ENCODE peak calls at places on chromosomes 7 and 10, in seven cellular contexts. B is progenitor cell of endocrine pancreas, L is fibroblast of lung, K is endothelial cell, F is upper lobe of left lung, C is HFF-Myc, J is cardiac fibroblast. Z is an unnamed sample.

GRCh38 chr7:22675917-22676343 is 51.1 kb upstream of the IL6 start:
- DNase-seq in B (no peak), L (peak), K (no peak), F (no peak), C (peak), J (peak), Z (peak)

GRCh38 chr7:87106974-87107612 is 45.2 kb upstream of the DMTF1 start:
- DNase-seq in B (no peak), L (no peak), K (no peak), F (no peak), C (no peak), J (no peak), Z (no peak)

GRCh38 chr10:114179148-114179547 is at the start of gene TDRD1:
- DNase-seq in B (no peak), L (no peak), K (no peak), F (peak), C (no peak), J (peak), Z (no peak)

GRCh38 chr7:112938895-112939588 is 147.6 kb downstream of the GPR85 start:
- DNase-seq in B (peak), L (peak), K (peak), F (no peak), C (no peak), J (peak), Z (peak)

GRCh38 chr10:27625452-27626345 is 119.9 kb downstream of the MKX start:
- DNase-seq in B (no peak), L (no peak), K (no peak), F (peak), C (peak), J (no peak), Z (no peak)

GRCh38 chr10:12568391-12568790 is 219.0 kb downstream of the CAMK1D start:
- DNase-seq in B (no peak), L (no peak), K (no peak), F (no peak), C (no peak), J (no peak), Z (no peak)

GRCh38 chr7:106421181-106421762 is 136.5 kb upstream of the NAMPT start:
- DNase-seq in B (no peak), L (peak), K (no peak), F (peak), C (peak), J (peak), Z (peak)

GRCh38 chr7:144437370-144438191 is 34.1 kb upstream of the NOBOX start:
- DNase-seq in B (peak), L (peak), K (peak), F (no peak), C (peak), J (peak), Z (peak)

GRCh38 chr10:129642427-129642826 is 175.4 kb downstream of the MGMT start:
- DNase-seq in B (no peak), L (no peak), K (no peak), F (no peak), C (no peak), J (peak), Z (no peak)

GRCh38 chr7:45980181-45980905 is 59.3 kb upstream of the IGFBP3 start:
- DNase-seq in B (no peak), L (peak), K (no peak), F (no peak), C (no peak), J (peak), Z (peak)

GRCh38 chr7:5266148-5267028 is 16.4 kb upstream of the SLC29A4 start:
- DNase-seq in B (no peak), L (no peak), K (no peak), F (no peak), C (no peak), J (no peak), Z (no peak)

GRCh38 chr10:89352039-89352597 is 24.3 kb downstream of the IFIT3 start:
- DNase-seq in B (peak), L (peak), K (no peak), F (no peak), C (peak), J (peak), Z (peak)

GRCh38 chr10:63236113-63236935 is 103.2 kb downstream of the NRBF2 start:
- DNase-seq in B (no peak), L (peak), K (no peak), F (no peak), C (peak), J (peak), Z (peak)

GRCh38 chr7:104848386-104848990 is 165.5 kb upstream of the KMT2E start:
- DNase-seq in B (peak), L (peak), K (peak), F (no peak), C (peak), J (peak), Z (peak)

GRCh38 chr10:103506061-103506460 is 12.6 kb downstream of the NEURL1 start:
- DNase-seq in B (no peak), L (no peak), K (no peak), F (no peak), C (no peak), J (no peak), Z (no peak)

GRCh38 chr7:31122649-31123058 is 70.5 kb downstream of the ADCYAP1R1 start:
- DNase-seq in B (peak), L (peak), K (peak), F (no peak), C (peak), J (peak), Z (peak)

GRCh38 chr7:11127988-11128387 is 154.3 kb downstream of the PHF14 start:
- DNase-seq in B (no peak), L (no peak), K (no peak), F (no peak), C (no peak), J (no peak), Z (no peak)

GRCh38 chr10:14409247-14409646 is 78.5 kb upstream of the FRMD4A start:
- DNase-seq in B (no peak), L (no peak), K (no peak), F (no peak), C (no peak), J (no peak), Z (no peak)

GRCh38 chr10:30502266-30503058 is 68.5 kb downstream of the MAP3K8 start:
- DNase-seq in B (no peak), L (peak), K (no peak), F (no peak), C (no peak), J (no peak), Z (peak)

GRCh38 chr10:126057494-126057893 is 161.1 kb downstream of the FANK1 start:
- DNase-seq in B (no peak), L (no peak), K (no peak), F (no peak), C (no peak), J (no peak), Z (no peak)

GRCh38 chr7:112150823-112151641 is 55.2 kb downstream of the DOCK4 start:
- DNase-seq in B (no peak), L (no peak), K (no peak), F (no peak), C (no peak), J (peak), Z (peak)

GRCh38 chr7:73971315-73971700 is 56.7 kb upstream of the ELN start:
- DNase-seq in B (no peak), L (no peak), K (no peak), F (no peak), C (no peak), J (no peak), Z (no peak)
- TF ChIP-seq CTCF in B (no peak), L (no peak), K (no peak), F (no peak), C (no peak), J (no peak), Z (no peak)

GRCh38 chr10:86347856-86348255 is 18.7 kb downstream of the GRID1 start:
- DNase-seq in B (no peak), L (no peak), K (no peak), F (no peak), C (no peak), J (no peak), Z (no peak)

GRCh38 chr10:86346794-86347665 is 19.6 kb downstream of the GRID1 start:
- DNase-seq in B (no peak), L (no peak), K (no peak), F (no peak), C (no peak), J (no peak), Z (no peak)

GRCh38 chr10:86345296-86346168 is 21.1 kb downstream of the GRID1 start:
- DNase-seq in B (no peak), L (no peak), K (no peak), F (no peak), C (no peak), J (no peak), Z (no peak)

GRCh38 chr10:86344714-86345161 is 21.9 kb downstream of the GRID1 start:
- DNase-seq in B (no peak), L (no peak), K (no peak), F (no peak), C (no peak), J (no peak), Z (no peak)

DNA sequence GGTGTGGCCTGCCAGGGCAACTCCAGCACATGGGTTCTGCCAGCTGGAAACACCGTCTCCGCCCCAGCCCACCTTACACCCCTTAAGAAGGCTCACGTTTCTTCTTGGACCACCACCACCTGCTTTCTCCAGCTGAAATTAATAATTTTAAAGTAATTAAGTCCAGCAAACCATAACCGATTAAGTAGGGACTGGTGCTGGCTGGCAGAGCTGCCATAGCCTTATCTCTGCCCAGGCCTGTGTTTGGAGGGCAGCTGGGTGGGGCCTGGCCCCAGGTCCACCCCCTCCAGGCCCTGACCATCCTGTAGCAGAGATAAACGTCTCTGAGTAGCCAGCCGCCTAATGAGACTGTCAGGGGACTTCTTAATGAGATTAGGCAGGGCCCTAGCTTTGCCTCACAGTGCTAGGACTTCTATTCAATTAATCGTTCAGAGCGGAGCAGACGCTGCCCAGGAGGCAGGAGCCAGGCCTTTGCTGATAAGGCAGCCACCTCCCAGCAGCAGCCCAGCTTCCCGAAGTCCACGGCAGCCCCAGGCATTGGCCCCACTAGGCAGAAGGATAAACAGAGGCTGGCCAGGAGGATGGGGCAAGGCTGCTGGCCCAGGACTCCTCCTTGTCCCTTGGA is 20.3 kb downstream of the GRID1 start:
- DNase-seq in B (no peak), L (no peak), K (no peak), F (no peak), C (no peak), J (no peak), Z (no peak)
- TF ChIP-seq CTCF in B (no peak), L (no peak), K (no peak), F (no peak), C (no peak), J (no peak), Z (no peak)

GRCh38 chr10:810351-810846 is 120.9 kb upstream of the DIP2C start:
- DNase-seq in B (no peak), L (peak), K (peak), F (no peak), C (no peak), J (peak), Z (no peak)
- TF ChIP-seq CTCF in B (peak), L (peak), K (no peak), F (no peak), C (no peak), J (no peak), Z (peak)

GRCh38 chr7:70347880-70348279 is 749.6 kb downstream of the AUTS2 start:
- DNase-seq in B (no peak), L (no peak), K (no peak), F (no peak), C (no peak), J (no peak), Z (no peak)
- TF ChIP-seq CTCF in B (no peak), L (no peak), K (no peak), F (no peak), C (no peak), J (no peak), Z (no peak)

DNA sequence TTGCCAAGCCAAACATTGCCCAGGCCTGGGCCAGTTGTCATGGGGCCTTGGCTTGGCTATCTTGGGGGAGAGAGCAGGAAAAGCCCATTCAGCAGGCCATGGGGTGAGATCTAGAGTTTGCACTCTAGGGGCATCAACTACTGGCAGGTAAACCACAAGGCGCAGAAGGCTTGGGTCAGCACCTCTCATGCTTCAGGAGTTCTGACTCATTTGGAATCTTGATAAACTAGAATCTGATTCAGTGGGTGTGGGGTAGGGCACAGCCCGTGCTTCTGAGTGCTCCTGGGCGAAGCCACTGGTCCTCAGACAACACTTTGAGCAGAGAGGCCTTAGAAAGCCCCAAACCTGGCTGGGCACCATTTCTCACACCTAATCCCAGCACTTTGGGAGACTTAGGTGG is 81.1 kb downstream of the RGS10 start:
- DNase-seq in B (no peak), L (no peak), K (no peak), F (no peak), C (no peak), J (no peak), Z (no peak)
- TF ChIP-seq CTCF in B (no peak), L (no peak), K (no peak), F (no peak), C (no peak), J (no peak), Z (no peak)

DNA sequence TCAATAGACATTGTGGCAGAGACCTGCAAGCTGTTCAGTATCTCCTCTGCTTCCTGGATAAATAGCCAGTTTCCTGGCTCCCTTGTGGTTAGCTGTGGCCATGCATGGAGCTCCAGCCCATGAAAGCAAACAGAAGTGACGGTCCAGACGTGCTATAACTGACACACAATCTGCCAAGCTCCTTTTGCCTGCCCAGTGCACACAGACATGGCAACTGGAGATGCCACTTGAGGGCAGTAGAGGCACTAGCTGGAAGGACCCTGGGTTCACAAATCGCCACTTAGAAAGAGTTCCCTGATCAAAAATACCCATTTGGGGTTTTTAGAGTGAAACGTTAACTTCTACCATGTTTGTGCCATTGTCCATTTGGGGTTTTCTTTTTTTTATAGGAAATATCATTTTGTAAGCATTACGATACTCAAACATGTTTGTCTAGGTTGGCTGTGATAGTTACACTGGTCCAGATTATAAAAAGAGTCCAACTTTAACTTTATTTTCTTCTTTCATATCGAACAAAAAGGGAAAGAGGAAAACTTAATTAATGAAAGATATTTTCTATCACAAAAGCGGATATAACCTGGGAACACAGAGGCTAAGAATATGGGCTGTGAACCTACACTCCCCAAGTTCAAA is 31.3 kb downstream of the KIN start:
- DNase-seq in B (no peak), L (peak), K (peak), F (no peak), C (no peak), J (peak), Z (peak)
- TF ChIP-seq CTCF in B (peak), L (peak), K (no peak), F (no peak), C (peak), J (peak), Z (peak)

DNA sequence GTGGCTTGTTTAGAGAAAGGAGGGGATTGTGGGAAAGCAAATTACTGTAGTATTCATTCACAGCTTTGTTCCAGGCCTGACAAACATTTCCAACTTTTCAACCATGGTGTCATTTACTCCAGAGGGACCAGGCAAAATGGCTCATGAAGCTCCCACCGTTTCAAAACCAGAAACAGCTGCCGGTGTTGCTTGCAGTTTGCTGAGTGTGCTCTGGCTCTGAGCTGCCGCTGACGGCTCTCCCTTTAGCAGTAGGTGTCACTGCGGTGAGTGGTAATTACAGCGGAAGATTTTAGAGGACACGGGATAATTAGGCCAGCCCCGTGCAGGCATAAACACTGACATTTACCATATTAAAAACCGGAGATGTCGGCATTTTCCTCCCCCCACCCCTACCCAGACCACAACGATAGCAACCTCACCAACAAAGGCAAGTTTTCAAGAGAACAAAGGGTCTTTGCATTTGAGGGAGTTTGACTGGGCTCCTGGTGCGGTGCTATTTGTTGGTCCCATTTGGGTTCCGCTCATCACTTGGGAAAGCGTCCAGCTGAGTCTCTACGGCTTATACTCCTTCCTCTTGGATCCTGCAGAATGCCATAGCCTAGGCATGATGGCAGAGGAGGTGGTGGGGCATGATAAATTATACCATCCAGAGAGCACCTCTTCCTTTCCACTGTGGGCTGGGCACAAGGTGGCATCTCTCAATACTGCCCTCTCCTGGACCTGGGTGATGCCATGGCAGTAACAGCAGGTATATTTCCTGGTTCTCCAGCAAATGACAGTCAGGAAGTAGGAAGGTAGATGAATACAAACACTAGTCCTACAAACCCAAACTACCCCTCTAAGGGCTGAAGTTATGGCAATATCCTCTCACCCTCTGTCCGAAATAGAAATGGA is 1005.2 kb downstream of the KCNMA1 start:
- DNase-seq in B (no peak), L (no peak), K (peak), F (no peak), C (no peak), J (peak), Z (no peak)
- TF ChIP-seq CTCF in B (peak), L (peak), K (no peak), F (peak), C (peak), J (peak), Z (peak)

GRCh38 chr7:52150952-52151351 is 834.3 kb upstream of the COBL start:
- DNase-seq in B (no peak), L (no peak), K (no peak), F (no peak), C (no peak), J (no peak), Z (no peak)

GRCh38 chr7:52154382-52154781 is 837.8 kb upstream of the COBL start:
- DNase-seq in B (no peak), L (no peak), K (no peak), F (no peak), C (no peak), J (no peak), Z (no peak)
- TF ChIP-seq CTCF in B (peak), L (no peak), K (peak), F (no peak), C (no peak), J (peak), Z (no peak)

DNA sequence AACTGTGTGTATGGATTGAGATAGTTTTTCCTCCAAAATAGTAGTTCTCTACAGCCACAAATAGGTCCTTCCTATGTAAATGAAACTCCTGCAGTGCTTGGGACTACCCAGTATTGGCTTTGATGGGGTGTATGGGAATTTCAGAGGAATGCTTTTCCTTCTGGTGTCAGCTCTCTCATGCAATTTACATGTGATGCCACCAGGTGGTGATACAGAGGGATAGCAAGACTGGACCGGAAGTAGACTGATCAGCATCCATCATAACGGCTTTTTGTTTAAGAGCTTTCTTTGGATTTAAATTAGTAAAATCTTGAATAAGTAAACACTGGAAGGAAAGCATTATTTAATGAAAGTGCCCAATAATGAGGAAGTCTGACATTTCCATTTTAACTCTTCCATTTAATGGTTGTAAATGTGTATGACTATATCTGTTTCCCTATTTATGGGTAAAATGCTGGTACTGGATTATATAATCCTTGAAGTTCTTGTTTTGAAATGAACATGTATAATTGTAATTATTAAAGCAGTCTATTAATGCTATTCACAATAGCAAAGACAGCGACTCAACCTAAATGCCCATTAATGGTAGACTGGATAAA is 22.7 kb downstream of the DYNC1I1 start:
- DNase-seq in B (no peak), L (peak), K (peak), F (no peak), C (no peak), J (peak), Z (peak)
- TF ChIP-seq CTCF in B (peak), L (peak), K (peak), F (no peak), C (peak), J (peak), Z (peak)

DNA sequence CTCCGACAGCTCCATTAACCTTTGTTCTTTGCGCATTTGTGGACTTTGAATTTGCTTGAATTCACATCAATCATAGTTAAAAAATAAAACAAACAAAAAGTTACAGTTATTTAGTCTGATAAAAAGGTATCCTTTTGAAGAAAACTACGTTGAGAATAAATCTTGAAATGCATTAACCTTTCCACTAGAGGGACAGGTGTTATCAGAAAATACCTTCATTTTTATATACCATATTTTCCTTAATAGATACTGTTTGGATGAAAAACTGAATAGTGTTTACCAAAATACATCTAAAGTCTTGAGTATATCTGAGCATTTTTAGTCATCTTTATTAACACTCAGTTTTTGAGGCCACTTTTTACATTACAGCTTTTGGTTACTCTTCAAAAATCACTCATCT is 371.9 kb downstream of the ZWINT start:
- DNase-seq in B (no peak), L (no peak), K (no peak), F (no peak), C (no peak), J (no peak), Z (no peak)
- TF ChIP-seq CTCF in B (peak), L (no peak), K (peak), F (no peak), C (no peak), J (no peak), Z (no peak)